ENCODE peak calls at places on chromosomes 7 and 10, in four cellular contexts. Q, D, J and G are unnamed samples. For H3K9me3, the result is how much of the 10 kb centered on the place peaks cover.

GRCh38 chr10:90023950-90024349 is 322.6 kb downstream of the KIF20B start:
- DNase-seq in D (no peak), Q (no peak), J (peak), G (no peak)

GRCh38 chr7:90067171-90067570 is 87.1 kb upstream of the STEAP1 start:
- DNase-seq in Q (no peak), J (no peak), D (no peak), G (no peak)

GRCh38 chr7:94297397-94297838 is 97.3 kb upstream of the COL1A2 start:
- DNase-seq in D (no peak), Q (no peak), J (peak), G (no peak)

GRCh38 chr7:100894860-100895700 is 608 bp downstream of the ACHE start:
- DNase-seq in J (peak), Q (peak), D (peak), G (peak)

GRCh38 chr10:96585726-96586418 is 940 bp downstream of the TM9SF3 start:
- DNase-seq in Q (no peak), J (peak), D (no peak), G (peak)

GRCh38 chr7:110977127-110977776 is 113.7 kb upstream of the LRRN3 start:
- DNase-seq in J (no peak), D (no peak), Q (no peak), G (no peak)

GRCh38 chr7:121083790-121084251 is 95.3 kb downstream of the CPED1 start:
- DNase-seq in J (peak), Q (no peak), D (no peak), G (no peak)

GRCh38 chr10:69446650-69447151 is 4.6 kb upstream of the TSPAN15 start:
- DNase-seq in J (peak), Q (no peak), D (no peak), G (no peak)

GRCh38 chr7:115851291-115851690 is 179.3 kb downstream of the TFEC start:
- DNase-seq in Q (no peak), J (peak), D (no peak), G (no peak)

GRCh38 chr10:89534826-89535166 is 598 bp downstream of the SLC16A12 start:
- DNase-seq in D (no peak), J (no peak), Q (no peak), G (no peak)

GRCh38 chr7:1674161-1675035 is 4.3 kb downstream of the ELFN1 start:
- DNase-seq in Q (no peak), J (no peak), D (no peak), G (no peak)

GRCh38 chr10:7756360-7756992 is 31.3 kb downstream of the KIN start:
- DNase-seq in D (peak), Q (no peak), J (peak), G (no peak)

GRCh38 chr7:47931788-47932425 is 16.4 kb downstream of the PKD1L1 start:
- DNase-seq in J (no peak), Q (no peak), D (no peak), G (no peak)

GRCh38 chr7:102446387-102447156 is 13.2 kb downstream of the ORAI2 start:
- DNase-seq in J (no peak), Q (no peak), D (no peak), G (no peak)

GRCh38 chr7:57399972-57400371 is 50.0 kb upstream of the ZNF716 start:
- DNase-seq in Q (no peak), J (no peak), D (no peak), G (no peak)

GRCh38 chr7:57399251-57399940 is 50.6 kb upstream of the ZNF716 start:
- DNase-seq in J (no peak), Q (no peak), D (no peak), G (no peak)

GRCh38 chr7:57403601-57404342 is 46.2 kb upstream of the ZNF716 start:
- DNase-seq in D (no peak), Q (no peak), J (peak), G (no peak)

GRCh38 chr7:57398548-57398947 is 51.4 kb upstream of the ZNF716 start:
- DNase-seq in Q (no peak), D (no peak), J (no peak), G (no peak)

DNA sequence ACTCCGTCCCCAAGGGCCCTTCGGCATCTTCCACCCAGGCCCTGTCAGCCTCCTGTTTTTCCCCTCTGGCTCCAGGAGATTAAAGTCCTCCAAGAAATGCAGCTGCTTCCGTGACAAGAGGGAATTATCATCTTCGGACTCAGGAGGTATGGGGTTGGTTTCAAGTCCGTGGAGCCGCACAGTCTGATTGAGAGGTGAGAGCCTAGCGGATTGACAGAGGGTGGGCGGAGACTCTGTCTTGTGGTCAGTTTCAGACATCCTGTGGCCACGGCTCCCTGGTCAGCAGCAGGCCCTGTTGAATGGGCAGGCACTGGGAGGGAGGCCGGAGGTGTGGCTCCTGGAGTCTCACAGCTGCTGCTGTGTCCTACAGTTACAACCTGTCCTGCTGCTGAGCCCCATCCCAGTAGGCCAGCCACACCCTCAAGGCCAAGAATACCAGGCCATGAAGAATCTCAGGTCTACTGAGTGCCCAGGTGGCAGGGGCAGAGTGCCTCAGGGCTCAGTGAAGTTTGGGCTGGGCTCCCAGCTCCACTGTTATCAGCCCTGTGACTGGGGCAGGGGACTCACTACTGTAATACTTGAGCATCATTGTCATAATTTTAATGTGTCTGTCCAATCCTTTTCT is 49.3 kb upstream of the ZNF716 start:
- DNase-seq in J (no peak), D (no peak), Q (no peak), G (no peak)
- H3K9me3 ChIP-seq in J (under half), D (under half), Q (under half), G (under half)

DNA sequence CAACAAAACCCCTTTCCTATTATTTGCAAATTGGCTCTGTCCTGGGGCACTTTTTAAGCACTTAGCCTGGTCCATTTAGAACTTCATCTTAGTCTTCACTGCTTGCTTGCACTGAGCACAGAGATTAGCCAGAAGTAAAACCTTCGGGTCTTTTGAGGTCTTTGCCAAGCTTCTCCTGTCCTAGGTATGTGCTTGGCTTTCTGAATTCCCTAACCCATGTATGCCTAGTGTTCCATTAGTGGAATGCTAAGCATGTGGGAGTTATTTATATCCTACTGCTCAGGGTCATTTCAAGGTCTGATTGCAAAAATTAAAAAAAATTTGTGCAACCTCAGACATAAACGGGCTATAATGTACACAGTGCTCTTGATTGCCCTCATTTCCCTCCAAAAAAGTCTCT is 18.0 kb downstream of the ZNF37A start:
- DNase-seq in Q (no peak), D (no peak), J (no peak), G (no peak)
- H3K9me3 ChIP-seq in Q (half or more), D (under half), J (under half), G (under half)

GRCh38 chr7:5063698-5064097 is 18.0 kb downstream of the RBAK start:
- DNase-seq in D (no peak), Q (no peak), J (no peak), G (no peak)
- H3K9me3 ChIP-seq in D (under half), Q (half or more), J (half or more), G (half or more)

GRCh38 chr7:68925241-68925640 is 673.0 kb upstream of the AUTS2 start:
- DNase-seq in Q (no peak), J (no peak), D (peak), G (no peak)

GRCh38 chr7:68929712-68930395 is 668.4 kb upstream of the AUTS2 start:
- DNase-seq in J (no peak), D (no peak), Q (no peak), G (no peak)
- H3K9me3 ChIP-seq in J (under half), D (under half), Q (under half), G (under half)

DNA sequence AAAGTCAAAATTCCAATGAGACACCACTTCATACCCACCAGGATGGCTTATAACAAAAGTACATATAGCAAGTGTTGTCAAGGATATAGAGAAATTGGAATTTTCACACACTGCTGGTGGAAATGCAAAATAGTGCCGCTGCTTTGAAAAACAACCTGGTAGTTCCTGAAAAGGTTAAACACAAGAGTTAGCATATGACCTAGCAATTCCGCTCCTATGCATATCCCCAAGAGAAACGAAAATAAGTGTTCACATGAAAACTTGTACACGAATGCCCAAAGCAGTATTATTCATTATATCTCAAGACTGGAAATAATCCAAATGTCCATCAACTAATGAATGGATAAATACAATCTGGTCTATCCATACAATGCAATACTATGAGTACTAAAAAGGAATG is 14.8 kb downstream of the IDE start:
- DNase-seq in D (no peak), J (no peak), Q (no peak), G (no peak)
- H3K9me3 ChIP-seq in D (under half), J (under half), Q (under half), G (under half)

GRCh38 chr7:64634406-64635062 is 31.4 kb upstream of the ZNF107 start:
- DNase-seq in Q (no peak), J (no peak), D (no peak), G (no peak)
- H3K9me3 ChIP-seq in Q (under half), J (under half), D (under half), G (under half)